ENCODE peak calls at places on chromosome 6, in five cellular contexts. H is left ventricle myocardium inferior, J is breast epithelium, C is IMR-90, X is Caco-2. W is an unnamed sample. For H3K9me3, the result is how much of the 10 kb centered on the place peaks cover.

GRCh38 chr6:123383718-123384117 is 253.0 kb downstream of the TRDN start:
- DNase-seq in H (no peak), C (no peak), J (no peak), X (no peak), W (no peak)

GRCh38 chr6:170101281-170102035 is 189.4 kb downstream of the DLL1 start:
- DNase-seq in C (no peak), X (no peak), H (no peak), J (no peak), W (peak)

GRCh38 chr6:24931752-24932691 is 3.7 kb downstream of the RIPOR2 start:
- DNase-seq in C (peak), H (no peak), X (no peak), J (no peak), W (peak)

GRCh38 chr6:165895421-165896165 is 232.6 kb upstream of the PDE10A start:
- DNase-seq in X (no peak), C (no peak), J (no peak), H (no peak), W (no peak)

GRCh38 chr6:83352413-83352812 is 78.4 kb downstream of the ME1 start:
- DNase-seq in C (peak), J (no peak), H (no peak), X (no peak), W (no peak)

GRCh38 chr6:142947702-142948480 is 2.9 kb upstream of the HIVEP2 start:
- DNase-seq in C (no peak), X (no peak), J (no peak), H (no peak), W (no peak)

GRCh38 chr6:56226946-56227879 is 20.2 kb downstream of the COL21A1 start:
- DNase-seq in J (no peak), X (no peak), C (peak), H (no peak), W (no peak)

GRCh38 chr6:1611322-1611571 is 1.5 kb downstream of the FOXC1 start:
- DNase-seq in X (no peak), J (no peak), H (no peak), C (peak), W (no peak)

GRCh38 chr6:52647199-52647598 is 23.7 kb upstream of the TMEM14A start:
- DNase-seq in H (no peak), J (no peak), X (no peak), C (peak), W (no peak)

GRCh38 chr6:107571354-107571753 is 81.4 kb downstream of the SOBP start:
- DNase-seq in H (no peak), C (no peak), X (no peak), J (no peak), W (no peak)

GRCh38 chr6:108363756-108364356 is 69.0 kb downstream of the AFG1L start:
- DNase-seq in C (no peak), J (no peak), H (no peak), X (no peak), W (no peak)

GRCh38 chr6:139568956-139569538 is 194.6 kb upstream of the CITED2 start:
- DNase-seq in X (no peak), C (peak), H (no peak), J (no peak), W (no peak)

GRCh38 chr6:15621203-15622044 is 41.4 kb downstream of the DTNBP1 start:
- DNase-seq in C (peak), H (peak), X (no peak), J (no peak), W (peak)

GRCh38 chr6:14467591-14467990 is 350.0 kb downstream of the CD83 start:
- DNase-seq in H (no peak), J (no peak), C (peak), X (no peak), W (no peak)

GRCh38 chr6:123777554-123777953 is 26.1 kb upstream of the NKAIN2 start:
- DNase-seq in J (no peak), H (no peak), C (peak), X (no peak), W (no peak)

GRCh38 chr6:137240168-137240567 is 21.0 kb upstream of the IFNGR1 start:
- DNase-seq in H (peak), X (no peak), C (peak), J (peak), W (peak)

GRCh38 chr6:8707956-8708772 is 272.8 kb upstream of the SLC35B3 start:
- DNase-seq in X (no peak), H (no peak), C (no peak), J (peak), W (no peak)

GRCh38 chr6:138966870-138967269 is 21.2 kb downstream of the REPS1 start:
- DNase-seq in X (no peak), C (no peak), J (no peak), H (no peak), W (no peak)

GRCh38 chr6:109292420-109292819 is 89.8 kb downstream of the CD164 start:
- DNase-seq in H (no peak), J (no peak), C (no peak), X (no peak), W (no peak)

GRCh38 chr6:24897186-24897585 is 38.6 kb downstream of the RIPOR2 start:
- DNase-seq in J (no peak), X (no peak), C (no peak), H (no peak), W (no peak)

GRCh38 chr6:121356575-121356974 is 22.3 kb upstream of the TBC1D32 start:
- DNase-seq in H (no peak), J (no peak), X (no peak), C (no peak), W (no peak)

GRCh38 chr6:89501239-89501638 is 68.3 kb downstream of the ANKRD6 start:
- DNase-seq in C (no peak), X (no peak), H (no peak), J (no peak), W (no peak)

GRCh38 chr6:139932671-139933070 is 558.2 kb upstream of the CITED2 start:
- DNase-seq in H (no peak), J (no peak), C (no peak), X (no peak), W (no peak)

GRCh38 chr6:74946961-74947360 is 258.9 kb downstream of the COL12A1 start:
- DNase-seq in X (no peak), C (peak), H (no peak), J (no peak), W (no peak)

GRCh38 chr6:107867302-107867615 is 43.1 kb upstream of the SCML4 start:
- DNase-seq in H (no peak), C (no peak), J (no peak), X (no peak), W (no peak)

GRCh38 chr6:15518878-15519277 is 143.9 kb downstream of the DTNBP1 start:
- DNase-seq in H (no peak), C (no peak), X (peak), J (no peak), W (peak)

GRCh38 chr6:121216928-121217327 is 117.4 kb downstream of the TBC1D32 start:
- DNase-seq in J (no peak), H (no peak), C (peak), X (no peak), W (no peak)

DNA sequence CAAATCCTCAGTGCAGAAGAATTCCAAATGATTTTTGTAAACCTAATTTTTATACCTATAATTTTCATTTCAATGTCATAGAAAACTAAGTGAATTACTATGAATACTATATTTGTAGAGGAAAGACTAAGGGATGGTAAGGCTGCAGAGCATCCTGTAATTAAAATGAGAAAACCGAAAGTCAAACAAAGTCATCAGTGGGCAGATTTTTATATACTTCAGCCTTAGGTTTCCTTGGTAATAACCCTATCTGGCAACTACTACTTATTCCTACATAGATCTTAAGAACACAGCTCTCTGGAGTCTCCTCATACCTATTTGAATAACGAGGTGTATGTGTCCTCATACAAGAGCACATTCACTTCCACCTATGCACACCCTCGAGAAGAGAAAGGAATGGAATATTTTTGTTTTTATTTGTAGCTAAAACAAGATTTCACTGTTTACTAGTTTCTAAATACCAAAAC is 117.9 kb upstream of the SGK1 start:
- DNase-seq in C (no peak), J (no peak), X (no peak), H (no peak), W (no peak)
- H3K4me3 ChIP-seq in C (no peak), J (peak), X (no peak), H (peak), W (no peak)

DNA sequence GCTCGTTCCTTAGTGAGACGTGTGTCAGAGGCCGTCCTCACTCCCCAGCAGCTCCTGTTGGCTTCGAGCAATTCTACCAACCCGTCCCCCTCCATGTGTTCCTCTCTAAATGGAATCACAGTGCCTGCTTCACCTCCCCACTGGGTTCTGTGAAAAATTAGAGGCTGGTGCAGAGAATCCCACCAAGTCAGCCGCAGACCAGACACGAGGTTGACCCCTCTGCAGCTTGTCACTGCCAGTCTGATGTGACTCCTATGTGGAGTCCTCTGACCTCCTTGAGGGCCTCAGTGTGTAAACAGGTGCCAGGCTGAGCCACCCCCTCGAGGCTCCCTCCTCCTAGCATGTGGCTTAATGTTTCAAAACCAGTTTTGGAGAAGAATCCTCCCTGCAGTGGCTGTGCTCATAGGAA is 12.6 kb upstream of the IRF4 start:
- DNase-seq in X (no peak), C (no peak), J (no peak), H (no peak), W (no peak)
- H3K9me3 ChIP-seq in X (under half), C (under half), J (under half), H (under half), W (under half)

DNA sequence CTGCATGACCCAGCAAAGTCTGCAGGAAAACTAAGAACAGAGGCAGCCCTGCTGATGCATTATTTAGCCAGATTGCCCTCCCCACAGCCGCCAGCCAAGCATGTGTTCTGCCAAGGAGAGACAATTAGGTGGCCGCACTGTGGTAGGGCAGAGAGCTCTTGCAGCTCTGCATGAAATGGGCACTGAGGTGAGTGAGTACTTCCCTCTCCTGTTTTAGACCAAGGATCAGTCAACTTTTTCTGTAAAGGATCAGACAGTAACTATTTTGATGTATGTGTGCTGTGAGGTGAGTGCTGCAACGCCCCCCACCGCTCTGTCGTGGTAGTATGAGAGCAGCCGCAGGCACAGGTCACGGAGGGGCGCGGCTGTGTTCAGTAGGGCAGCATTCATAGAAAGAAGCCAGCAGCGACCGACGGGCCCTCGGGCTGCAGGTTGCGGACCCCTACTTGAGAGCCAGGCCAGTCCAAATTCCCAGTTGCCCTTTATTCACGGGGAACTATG is 23.8 kb upstream of the FAM50B start:
- DNase-seq in C (peak), H (peak), J (peak), X (no peak), W (no peak)
- H3K4me3 ChIP-seq in C (no peak), H (peak), J (peak), X (no peak), W (no peak)

GRCh38 chr6:159540883-159541282 is 152.2 kb downstream of the SOD2 start:
- DNase-seq in H (no peak), C (no peak), J (no peak), X (no peak), W (peak)
- H3K9me3 ChIP-seq in H (under half), C (under half), J (under half), X (under half), W (under half)

DNA sequence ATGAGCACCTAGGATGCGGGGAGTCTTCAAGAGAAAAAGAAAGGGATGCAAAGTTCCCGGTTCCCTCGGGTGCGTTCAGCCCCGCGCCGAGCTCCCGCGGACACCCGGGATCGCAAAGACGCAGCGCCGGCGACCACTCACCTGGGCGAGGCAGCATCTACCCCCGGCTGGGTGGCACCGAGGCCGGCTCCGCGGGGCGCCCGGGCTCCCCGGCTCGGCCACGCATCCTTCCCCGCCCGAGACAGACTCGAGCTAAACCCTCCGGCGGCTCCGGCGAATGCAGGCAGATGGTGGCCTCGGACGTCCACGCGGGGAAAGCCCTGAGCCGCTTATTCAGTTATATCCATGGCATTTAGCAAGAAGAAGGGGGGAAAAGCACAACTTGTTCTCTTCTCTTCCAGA is 363 bp downstream of the LRFN2 start:
- DNase-seq in C (no peak), J (no peak), X (no peak), H (no peak), W (no peak)
- H3K4me3 ChIP-seq in C (no peak), J (peak), X (no peak), H (peak), W (peak)

GRCh38 chr6:27452496-27452897 is 20.4 kb downstream of the ZNF184 start:
- DNase-seq in C (peak), X (no peak), H (no peak), J (no peak), W (no peak)

GRCh38 chr6:27451660-27452390 is 21.1 kb downstream of the ZNF184 start:
- DNase-seq in J (no peak), X (no peak), H (no peak), C (no peak), W (no peak)

GRCh38 chr6:27442932-27443331 is 30.0 kb downstream of the ZNF184 start:
- DNase-seq in J (no peak), H (no peak), X (no peak), C (no peak), W (no peak)

GRCh38 chr6:27448456-27448855 is 24.4 kb downstream of the ZNF184 start:
- DNase-seq in C (no peak), J (no peak), H (no peak), X (no peak), W (no peak)
- H3K9me3 ChIP-seq in C (under half), J (half or more), H (half or more), X (under half), W (half or more)

GRCh38 chr6:27694547-27694874 is 217.7 kb downstream of the OR2B2 start:
- DNase-seq in H (no peak), C (no peak), J (no peak), X (no peak), W (no peak)
- H3K4me3 ChIP-seq in H (no peak), C (no peak), J (peak), X (peak), W (peak)

GRCh38 chr6:168376120-168376519 is 56.5 kb upstream of the DACT2 start:
- DNase-seq in H (no peak), X (no peak), C (no peak), J (no peak), W (no peak)
- H3K9me3 ChIP-seq in H (under half), X (under half), C (half or more), J (under half), W (under half)

W was measured in spleen.